ENCODE peak calls at places on chromosomes 11 and 22, in ten cellular contexts. A is tibial nerve, V is A549, O is testis, D is prostate gland, N is colonic mucosa, T is spleen, M is stomach, L is hepatocyte, B is ascending aorta. E is an unnamed sample. For H3K9me3, the result is how much of the 10 kb centered on the place peaks cover.

GRCh38 chr11:2884424-2884815 is 1.2 kb downstream of the CDKN1C start:
- DNase-seq in A (no peak), V (no peak), O (peak), D (no peak), N (no peak), T (peak), M (peak), L (peak), B (no peak), E (no peak)

GRCh38 chr22:39493759-39494158 is 8.3 kb upstream of the MIEF1 start:
- DNase-seq in A (no peak), V (no peak), O (no peak), D (no peak), N (no peak), T (no peak), M (no peak), L (no peak), B (no peak), E (peak)

GRCh38 chr22:23376256-23376655 is 195.9 kb downstream of the BCR start:
- DNase-seq in A (no peak), V (peak), O (no peak), D (no peak), N (peak), T (no peak), M (no peak), L (peak), B (no peak), E (no peak)

GRCh38 chr22:24183321-24184031 is 2.2 kb downstream of the SUSD2 start:
- DNase-seq in A (no peak), V (no peak), O (no peak), D (no peak), N (no peak), T (peak), M (peak), L (no peak), B (no peak), E (no peak)

GRCh38 chr11:72534859-72535547 is 100.7 kb upstream of the CLPB start:
- DNase-seq in A (no peak), V (peak), O (no peak), D (no peak), N (no peak), T (no peak), M (no peak), L (peak), B (no peak), E (no peak)

GRCh38 chr11:103927535-103927934 is 108.9 kb upstream of the DDI1 start:
- DNase-seq in A (no peak), V (peak), O (no peak), D (no peak), N (no peak), T (no peak), M (no peak), L (no peak), B (no peak), E (no peak)

GRCh38 chr11:48012051-48012391 is 31.7 kb downstream of the PTPRJ start:
- DNase-seq in A (no peak), V (no peak), O (no peak), D (no peak), N (no peak), T (no peak), M (no peak), L (no peak), B (no peak), E (no peak)

GRCh38 chr11:96144553-96144952 is 198.4 kb downstream of the MAML2 start:
- DNase-seq in A (no peak), V (no peak), O (no peak), D (no peak), N (no peak), T (no peak), M (no peak), L (no peak), B (no peak), E (no peak)

GRCh38 chr11:45933131-45933821 is 10.8 kb downstream of the LARGE2 start:
- DNase-seq in A (no peak), V (no peak), O (no peak), D (peak), N (no peak), T (peak), M (peak), L (peak), B (no peak), E (peak)

GRCh38 chr11:66002648-66003225 is 434 bp downstream of the BANF1 start:
- DNase-seq in A (no peak), V (peak), O (peak), D (peak), N (peak), T (no peak), M (peak), L (no peak), B (no peak), E (no peak)

GRCh38 chr22:47274196-47274595 is 511.7 kb downstream of the TBC1D22A start:
- DNase-seq in A (no peak), V (no peak), O (no peak), D (no peak), N (no peak), T (no peak), M (no peak), L (no peak), B (no peak), E (no peak)
- H3K9me3 ChIP-seq in A (under half), V (under half), O (under half), D (under half), N (under half), T (under half), M (under half), L (under half), B (under half), E (under half)

DNA sequence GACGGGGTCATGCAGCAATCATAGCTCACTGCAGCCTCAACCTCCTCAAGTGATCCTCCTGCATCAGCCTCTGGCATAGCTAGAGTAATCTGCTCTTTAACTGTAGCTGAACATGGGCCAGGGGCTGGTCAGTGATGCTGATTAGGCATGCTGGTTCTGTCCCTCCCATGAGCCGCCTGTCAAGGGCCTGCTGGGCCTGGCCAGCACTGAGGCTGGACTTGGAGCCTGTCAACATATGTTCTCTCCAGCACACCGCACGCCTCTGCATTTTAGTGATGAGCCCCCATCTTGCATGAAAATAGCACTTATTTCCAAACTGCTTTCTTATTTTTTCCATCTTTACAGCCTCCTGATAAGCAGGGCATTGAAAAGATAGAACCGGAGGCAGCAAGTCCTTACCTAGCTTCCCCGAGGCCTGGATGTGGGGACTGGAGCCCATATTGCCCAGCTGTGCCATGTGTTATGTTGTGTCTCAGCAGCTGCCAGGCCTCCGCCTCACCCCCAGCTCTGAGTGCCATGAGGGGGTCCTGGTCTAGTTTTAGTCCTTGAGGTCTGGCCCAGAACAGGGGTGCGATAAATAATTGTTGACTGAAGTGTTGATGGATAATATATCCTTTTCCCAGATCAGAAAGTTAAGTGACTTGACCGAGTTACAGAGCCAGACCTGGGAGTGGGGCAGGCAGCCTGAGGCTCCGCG is 80.0 kb downstream of the CTTN start:
- DNase-seq in A (no peak), V (no peak), O (no peak), D (no peak), N (no peak), T (no peak), M (no peak), L (no peak), B (no peak), E (no peak)
- H3K9me3 ChIP-seq in A (under half), V (under half), O (under half), D (under half), N (under half), T (under half), M (under half), L (under half), B (under half), E (under half)

GRCh38 chr11:132734217-132734616 is 798.1 kb downstream of the OPCML start:
- DNase-seq in A (no peak), V (no peak), O (no peak), D (no peak), N (no peak), T (no peak), M (no peak), L (no peak), B (no peak), E (peak)
- H3K9me3 ChIP-seq in A (under half), V (under half), O (under half), D (under half), N (under half), T (under half), M (under half), L (under half), B (under half), E (under half)

GRCh38 chr11:44684886-44685285 is 41.9 kb upstream of the TSPAN18 start:
- DNase-seq in A (no peak), V (no peak), O (no peak), D (no peak), N (no peak), T (peak), M (no peak), L (no peak), B (no peak), E (no peak)

GRCh38 chr11:44675906-44676305 is 50.9 kb upstream of the TSPAN18 start:
- DNase-seq in A (no peak), V (no peak), O (no peak), D (no peak), N (no peak), T (no peak), M (no peak), L (no peak), B (no peak), E (no peak)

GRCh38 chr11:44680982-44681597 is 45.7 kb upstream of the TSPAN18 start:
- DNase-seq in A (no peak), V (no peak), O (no peak), D (no peak), N (no peak), T (no peak), M (no peak), L (peak), B (no peak), E (no peak)

GRCh38 chr11:44687310-44687842 is 39.4 kb upstream of the TSPAN18 start:
- DNase-seq in A (no peak), V (no peak), O (no peak), D (no peak), N (no peak), T (no peak), M (no peak), L (no peak), B (no peak), E (no peak)

GRCh38 chr11:44681698-44682097 is 45.1 kb upstream of the TSPAN18 start:
- DNase-seq in A (no peak), V (no peak), O (no peak), D (no peak), N (no peak), T (no peak), M (no peak), L (no peak), B (no peak), E (peak)
- H3K9me3 ChIP-seq in A (under half), V (under half), O (under half), D (under half), N (under half), T (under half), M (under half), L (under half), B (under half), E (under half)

GRCh38 chr11:893008-893654 is 17.5 kb downstream of the CHID1 start:
- DNase-seq in A (no peak), V (no peak), O (no peak), D (no peak), N (no peak), T (no peak), M (no peak), L (no peak), B (no peak), E (no peak)
- H3K9me3 ChIP-seq in A (under half), V (under half), O (under half), D (under half), N (under half), T (under half), M (under half), L (under half), B (under half), E (under half)

E was measured in AG04450.